ENCODE peak calls at places on chromosomes 4 and X, in six cellular contexts. K, S, W, C, F and N are unnamed samples.

GRCh38 chr4:17385403-17385802 is 126.5 kb downstream of the QDPR start:
- DNase-seq in K (no peak), F (no peak), C (no peak), S (peak), W (no peak), N (peak)

GRCh38 chr4:124590480-124590879 is 122.1 kb downstream of the ANKRD50 start:
- DNase-seq in K (no peak), F (no peak), C (no peak), S (no peak), W (no peak), N (no peak)

GRCh38 chrX:108033890-108034289 is 11.0 kb upstream of the VSIG1 start:
- DNase-seq in C (peak), W (no peak), S (no peak), F (no peak), K (no peak), N (no peak)

GRCh38 chrX:10634681-10635161 is 14.3 kb upstream of the MID1 start:
- DNase-seq in S (no peak), W (no peak), F (no peak), K (no peak), C (peak), N (no peak)

GRCh38 chr4:155675709-155676429 is 9.2 kb downstream of the GUCY1A1 start:
- DNase-seq in C (no peak), F (no peak), K (no peak), S (no peak), W (no peak), N (no peak)

GRCh38 chr4:87839309-87839946 is 6.7 kb downstream of the MEPE start:
- DNase-seq in F (no peak), C (peak), W (no peak), S (no peak), K (no peak), N (no peak)

GRCh38 chrX:116289592-116289991 is 119.0 kb downstream of the AGTR2 start:
- DNase-seq in C (no peak), W (no peak), K (no peak), S (no peak), F (no peak), N (no peak)

GRCh38 chr4:14853186-14853946 is 148.9 kb upstream of the CPEB2 start:
- DNase-seq in W (no peak), K (no peak), F (no peak), C (peak), S (no peak), N (no peak)

GRCh38 chr4:27003602-27004238 is 143.1 kb downstream of the STIM2 start:
- DNase-seq in W (no peak), S (no peak), C (no peak), F (no peak), K (no peak), N (no peak)